ENCODE peak calls at places on chromosome 14, in seven cellular contexts. H is stimulated activated CD8-positive, alpha-beta memory T cell treated with anti-CD3 and anti-CD28 coated beads, Interleukin-15, amount 100 ng/mL, for 24 hours; Y is NCI-H510A; M is A549; W is GM19239; V is HEK293T; R is iPS DF 19.7. G is an unnamed sample.

GRCh38 chr14:76109087-76109880 is 42.4 kb upstream of the GPATCH2L start:
- DNase-seq in W (no peak), R (no peak), H (no peak), M (no peak), Y (no peak), V (no peak), G (no peak)

GRCh38 chr14:86780461-86780860 is 1212.5 kb downstream of the GALC start:
- DNase-seq in R (no peak), V (no peak), H (no peak), M (no peak), W (no peak), Y (no peak), G (no peak)

GRCh38 chr14:51604078-51604477 is 47.6 kb upstream of the FRMD6 start:
- DNase-seq in W (no peak), Y (no peak), M (no peak), R (no peak), V (no peak), H (no peak), G (no peak)

GRCh38 chr14:98177551-98177950 is 1094.4 kb downstream of the BCL11B start:
- DNase-seq in R (no peak), H (no peak), W (no peak), Y (no peak), M (no peak), V (no peak), G (no peak)

GRCh38 chr14:23513005-23513412 is 38.6 kb downstream of the ZFHX2 start:
- DNase-seq in V (no peak), M (no peak), W (no peak), Y (no peak), H (no peak), R (no peak), G (no peak)

GRCh38 chr14:35342160-35343010 is 50.2 kb downstream of the PSMA6 start:
- DNase-seq in H (no peak), Y (no peak), M (no peak), V (no peak), R (no peak), W (no peak), G (no peak)

GRCh38 chr14:90288646-90289355 is 32.4 kb downstream of the PSMC1 start:
- DNase-seq in W (peak), R (no peak), Y (no peak), V (no peak), H (no peak), M (no peak), G (no peak)

GRCh38 chr14:77006127-77006526 is 22.4 kb downstream of the IRF2BPL start:
- DNase-seq in H (no peak), V (no peak), W (no peak), M (no peak), R (no peak), Y (no peak), G (no peak)

GRCh38 chr14:60622920-60623263 is 26.4 kb downstream of the SIX1 start:
- DNase-seq in Y (no peak), V (no peak), H (no peak), M (no peak), W (no peak), R (no peak), G (no peak)

GRCh38 chr14:35229495-35230089 is 62.6 kb upstream of the PSMA6 start:
- DNase-seq in H (no peak), W (no peak), V (no peak), R (no peak), Y (no peak), M (no peak), G (no peak)

GRCh38 chr14:60647081-60647836 is 2.0 kb downstream of the SIX1 start:
- DNase-seq in Y (peak), V (no peak), H (no peak), R (no peak), M (peak), W (no peak), G (peak)

GRCh38 chr14:102688290-102688689 is 89.0 kb upstream of the TRAF3 start:
- DNase-seq in R (no peak), V (no peak), Y (no peak), H (no peak), W (no peak), M (no peak), G (no peak)

GRCh38 chr14:79293482-79293881 is 917.8 kb downstream of the DIO2 start:
- DNase-seq in V (no peak), R (no peak), W (no peak), Y (no peak), H (no peak), M (no peak), G (no peak)

GRCh38 chr14:72560331-72560730 is 333.6 kb downstream of the DPF3 start:
- DNase-seq in R (no peak), Y (no peak), H (no peak), V (no peak), W (no peak), M (no peak), G (no peak)

GRCh38 chr14:73810478-73811163 is 41.0 kb upstream of the PTGR2 start:
- DNase-seq in V (no peak), R (no peak), W (no peak), Y (no peak), H (no peak), M (no peak), G (no peak)

GRCh38 chr14:32560213-32560857 is 231.2 kb downstream of the AKAP6 start:
- DNase-seq in V (peak), Y (peak), R (peak), M (peak), W (peak), H (no peak), G (no peak)

GRCh38 chr14:51305761-51306160 is 65.7 kb downstream of the TMX1 start:
- DNase-seq in R (no peak), Y (no peak), M (no peak), W (no peak), V (no peak), H (no peak), G (no peak)

GRCh38 chr14:79395061-79395460 is 816.2 kb downstream of the DIO2 start:
- DNase-seq in H (no peak), M (no peak), W (no peak), R (no peak), Y (no peak), V (no peak), G (no peak)

GRCh38 chr14:54804720-54805060 is 97.9 kb downstream of the GCH1 start:
- DNase-seq in R (no peak), M (no peak), W (no peak), H (no peak), V (no peak), Y (no peak), G (no peak)

GRCh38 chr14:65117795-65118746 is 15.8 kb upstream of the MAX start:
- DNase-seq in Y (no peak), H (no peak), W (no peak), V (no peak), M (no peak), R (no peak), G (no peak)

GRCh38 chr14:52012635-52013034 is 23.3 kb downstream of the RTRAF start:
- DNase-seq in Y (no peak), H (no peak), V (no peak), M (no peak), W (no peak), R (no peak), G (no peak)

GRCh38 chr14:54046250-54046649 is 89.6 kb upstream of the BMP4 start:
- DNase-seq in R (no peak), W (no peak), Y (no peak), V (no peak), H (no peak), M (no peak), G (no peak)

GRCh38 chr14:50944647-50945413 is 547 bp upstream of the PYGL start:
- DNase-seq in M (peak), V (peak), Y (peak), R (no peak), W (no peak), H (no peak), G (no peak)

GRCh38 chr14:93745603-93746273 is 42.5 kb downstream of the PRIMA1 start:
- DNase-seq in M (no peak), V (no peak), W (no peak), R (no peak), Y (no peak), H (no peak), G (no peak)

GRCh38 chr14:22420598-22421186 is 168.3 kb downstream of the DAD1 start:
- DNase-seq in Y (no peak), W (no peak), V (no peak), R (no peak), M (no peak), H (no peak), G (no peak)

GRCh38 chr14:73823339-73823885 is 28.2 kb upstream of the PTGR2 start:
- DNase-seq in Y (no peak), R (no peak), V (no peak), H (no peak), W (no peak), M (no peak), G (no peak)

GRCh38 chr14:21039585-21040369 is 2.4 kb upstream of the RNASE7 start:
- DNase-seq in W (no peak), Y (no peak), M (peak), H (no peak), V (peak), R (no peak), G (peak)